ENCODE peak calls at places on chromosomes 2 and 18, in four cellular contexts. J, E, N and X are unnamed samples.

GRCh38 chr2:64992218-64992617 is 3.0 kb downstream of the SLC1A4 start:
- DNase-seq in J (no peak), E (peak), N (no peak), X (peak)

GRCh38 chr2:42107249-42108042 is 59.6 kb downstream of the PKDCC start:
- DNase-seq in J (no peak), E (no peak), N (no peak), X (no peak)

GRCh38 chr18:58591286-58591685 is 37.6 kb downstream of the ALPK2 start:
- DNase-seq in J (no peak), E (no peak), N (no peak), X (no peak)

GRCh38 chr2:166375736-166376487 is at the start of gene SCN9A:
- DNase-seq in J (no peak), E (peak), N (peak), X (peak)

GRCh38 chr2:108944601-108945241 is 44.3 kb downstream of the EDAR start:
- DNase-seq in J (no peak), E (no peak), N (peak), X (no peak)

GRCh38 chr2:111071480-111072143 is 49.1 kb upstream of the BCL2L11 start:
- DNase-seq in J (no peak), E (peak), N (peak), X (no peak)

GRCh38 chr2:168948621-168949212 is 47.6 kb downstream of the G6PC2 start:
- DNase-seq in J (no peak), E (peak), N (no peak), X (no peak)

GRCh38 chr2:225468131-225468530 is 68.6 kb downstream of the NYAP2 start:
- DNase-seq in J (no peak), E (no peak), N (peak), X (no peak)

GRCh38 chr2:37324536-37324785 is 172 bp downstream of the PRKD3 start:
- DNase-seq in J (peak), E (peak), N (peak), X (peak)

GRCh38 chr18:21123290-21123926 is 11.8 kb upstream of the ROCK1 start:
- DNase-seq in J (no peak), E (no peak), N (no peak), X (peak)

GRCh38 chr2:20424300-20425290 is 22.3 kb upstream of the RHOB start:
- DNase-seq in J (no peak), E (peak), N (peak), X (no peak)

GRCh38 chr2:9768388-9768787 is 74.9 kb upstream of the TAF1B start:
- DNase-seq in J (no peak), E (no peak), N (no peak), X (no peak)

GRCh38 chr2:175612280-175612679 is 389.8 kb downstream of the LNPK start:
- DNase-seq in J (no peak), E (no peak), N (no peak), X (no peak)

GRCh38 chr2:164910091-164910899 is 45.0 kb downstream of the SLC38A11 start:
- DNase-seq in J (no peak), E (peak), N (peak), X (peak)

GRCh38 chr2:24511894-24512293 is 20.8 kb downstream of the NCOA1 start:
- DNase-seq in J (no peak), E (no peak), N (no peak), X (no peak)

GRCh38 chr18:38651736-38652135 is 1086.1 kb upstream of the CELF4 start:
- DNase-seq in J (no peak), E (no peak), N (no peak), X (no peak)

GRCh38 chr2:138779451-138780440 is at the start of gene NXPH2:
- DNase-seq in J (no peak), E (no peak), N (peak), X (no peak)

GRCh38 chr2:5839563-5839962 is 147.4 kb downstream of the SOX11 start:
- DNase-seq in J (no peak), E (no peak), N (peak), X (no peak)

GRCh38 chr2:239932881-239933735 is 92.0 kb downstream of the NDUFA10 start:
- DNase-seq in J (no peak), E (no peak), N (no peak), X (no peak)

GRCh38 chr2:197934262-197934925 is 130.0 kb downstream of the PLCL1 start:
- DNase-seq in J (no peak), E (no peak), N (no peak), X (no peak)

DNA sequence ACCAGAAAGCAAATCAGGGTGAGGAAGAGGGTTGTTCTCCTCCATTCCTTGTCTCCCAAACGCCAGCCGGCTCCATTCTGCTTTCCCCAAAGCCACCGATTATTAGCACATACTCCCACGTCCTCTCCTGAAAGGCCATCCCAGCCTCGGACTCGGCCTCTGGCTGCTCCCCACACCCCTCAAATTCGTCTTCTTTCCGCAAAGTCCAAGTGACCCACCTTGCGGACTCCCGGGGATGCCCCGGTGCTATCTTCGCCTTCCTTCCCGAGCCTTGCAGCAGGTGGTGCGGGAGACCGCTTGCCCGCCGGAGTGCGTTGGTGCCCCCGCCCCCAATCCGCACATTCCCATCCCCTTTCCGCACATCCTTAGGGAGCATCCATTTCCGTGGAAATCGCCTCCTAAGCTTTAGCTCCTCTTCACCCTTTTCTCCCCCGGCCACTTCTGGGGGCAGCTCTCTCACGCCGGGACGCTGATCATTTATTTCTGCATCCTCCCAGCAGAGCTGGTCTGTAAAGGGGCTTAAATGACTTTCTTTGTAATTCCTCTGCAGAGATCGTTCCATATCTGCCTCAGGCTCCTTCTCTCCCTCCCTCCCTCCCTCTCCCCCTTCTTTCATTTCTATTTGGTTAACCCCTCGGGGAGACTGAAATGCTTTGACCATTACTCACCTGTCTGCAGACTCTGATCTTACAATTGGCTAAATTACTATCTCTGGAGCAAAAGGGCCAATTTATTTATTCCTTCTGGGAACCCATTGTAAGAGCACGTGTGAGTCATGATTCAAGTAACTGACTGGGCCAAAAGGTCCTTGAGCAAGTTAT is 1.2 kb upstream of the LYPD1 start:
- DNase-seq in J (no peak), E (peak), N (peak), X (no peak)
- H3K4me3 ChIP-seq in J (no peak), E (peak), N (peak), X (no peak)

DNA sequence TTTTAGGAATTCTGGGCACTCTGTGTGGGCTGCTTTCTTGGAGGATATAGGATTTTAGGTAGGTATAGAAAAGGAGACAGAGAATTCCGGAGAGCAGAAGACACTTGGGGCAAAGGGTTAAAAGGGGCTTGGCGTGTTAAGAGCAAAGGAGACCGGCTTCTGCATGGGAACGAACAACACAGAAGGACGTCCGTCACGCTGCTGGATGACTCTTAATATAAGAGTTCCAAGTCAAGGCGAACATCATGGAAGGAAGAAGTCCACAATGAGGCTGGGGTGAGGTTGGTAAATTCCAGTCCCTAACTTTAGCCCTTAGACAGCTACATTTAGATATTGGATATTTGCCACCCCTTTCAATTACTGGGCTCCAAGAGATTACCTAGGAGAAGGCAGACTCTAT is 15.9 kb upstream of the SLC20A1 start:
- DNase-seq in J (no peak), E (no peak), N (no peak), X (no peak)
- H3K4me3 ChIP-seq in J (no peak), E (no peak), N (no peak), X (no peak)

GRCh38 chr2:144430722-144431163 is 89.2 kb downstream of the ZEB2 start:
- DNase-seq in J (no peak), E (no peak), N (peak), X (no peak)
- H3K4me3 ChIP-seq in J (no peak), E (no peak), N (peak), X (no peak)

GRCh38 chr18:55543130-55543704 is 44.8 kb downstream of the TCF4 start:
- DNase-seq in J (no peak), E (no peak), N (no peak), X (no peak)

GRCh38 chr18:55547705-55548056 is 40.3 kb downstream of the TCF4 start:
- DNase-seq in J (no peak), E (no peak), N (no peak), X (no peak)

GRCh38 chr18:55544028-55544427 is 44.0 kb downstream of the TCF4 start:
- DNase-seq in J (no peak), E (no peak), N (no peak), X (no peak)

GRCh38 chr18:55549474-55550104 is 38.4 kb downstream of the TCF4 start:
- DNase-seq in J (no peak), E (no peak), N (no peak), X (no peak)

GRCh38 chr18:55546873-55547704 is 40.9 kb downstream of the TCF4 start:
- DNase-seq in J (no peak), E (peak), N (peak), X (no peak)
- H3K4me3 ChIP-seq in J (no peak), E (peak), N (peak), X (no peak)

DNA sequence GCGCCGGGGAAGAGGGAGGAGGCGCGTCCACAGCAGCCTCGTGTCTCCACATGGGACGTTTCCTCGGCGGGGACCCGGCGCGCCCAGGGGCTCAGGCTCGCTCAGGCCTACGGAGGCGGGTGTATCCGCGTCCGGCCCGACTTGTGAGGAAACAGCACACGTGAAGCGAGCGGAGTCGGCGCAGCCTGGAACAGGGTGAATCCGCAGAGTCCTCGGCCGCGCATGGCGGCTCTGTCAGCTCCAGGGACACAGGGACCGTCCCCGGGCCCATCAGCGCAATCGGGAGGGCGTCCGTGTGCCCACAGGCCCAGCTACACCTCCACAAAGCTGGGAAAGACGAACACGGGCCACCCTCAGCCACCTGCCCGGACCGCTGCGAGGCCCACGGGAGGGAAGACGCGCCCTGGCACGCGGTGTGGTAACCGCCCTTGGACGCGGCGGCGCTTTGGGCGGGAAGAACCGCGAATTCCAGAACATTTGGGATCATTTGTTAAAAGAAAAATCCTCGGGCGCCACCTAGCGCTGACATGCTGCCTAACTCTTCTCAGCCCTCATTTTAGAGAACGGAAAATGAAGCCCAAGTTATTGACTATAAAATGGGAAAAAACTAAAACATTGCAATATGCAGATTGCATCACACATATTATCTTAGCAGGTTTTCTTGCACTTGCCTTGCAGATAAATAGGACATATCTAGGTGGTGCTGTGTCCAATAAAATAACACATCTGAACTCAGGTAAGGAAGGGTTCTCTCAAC is 40.4 kb downstream of the TMEM18 start:
- DNase-seq in J (no peak), E (peak), N (peak), X (peak)
- H3K4me3 ChIP-seq in J (peak), E (no peak), N (no peak), X (no peak)

GRCh38 chr2:172085460-172086159 is at the start of gene DLX1:
- DNase-seq in J (no peak), E (no peak), N (no peak), X (no peak)

GRCh38 chr2:172083725-172084483 is 1.4 kb upstream of the DLX1 start:
- DNase-seq in J (no peak), E (no peak), N (no peak), X (no peak)

GRCh38 chr2:172086349-172087190 is 1.3 kb downstream of the DLX1 start:
- DNase-seq in J (peak), E (peak), N (no peak), X (no peak)

GRCh38 chr2:172084484-172084733 is 898 bp upstream of the DLX1 start:
- DNase-seq in J (no peak), E (no peak), N (no peak), X (no peak)

GRCh38 chr2:172084734-172085459 is 410 bp upstream of the DLX1 start:
- DNase-seq in J (peak), E (peak), N (peak), X (peak)
- H3K4me3 ChIP-seq in J (peak), E (peak), N (peak), X (peak)